ENCODE peak calls at places on chromosomes 13 and 19, in four cellular contexts. F, X, L and E are unnamed samples.
A peak's percentile ranks its signal among the peaks of the same experiment; 100 is the strongest.

GRCh38 chr19:2546128-2547032 is 70.5 kb downstream of the GADD45B start:
- DNase-seq in F (peak; percentile 78), X (peak; percentile 67), L (peak; percentile 86), E (no peak)

GRCh38 chr13:73090116-73090811 is 31.5 kb downstream of the KLF5 start:
- DNase-seq in F (peak; percentile 87), X (no peak), L (peak; percentile 83), E (peak; percentile 91)

GRCh38 chr13:72004975-72005374 is 138.0 kb upstream of the DACH1 start:
- DNase-seq in F (no peak), X (peak; percentile 8), L (no peak), E (no peak)

GRCh38 chr13:30580852-30581502 is 36.7 kb upstream of the USPL1 start:
- DNase-seq in F (no peak), X (no peak), L (peak; percentile 14), E (no peak)

GRCh38 chr19:16051254-16052025 is 24.9 kb upstream of the TPM4 start:
- DNase-seq in F (peak; percentile 50), X (no peak), L (no peak), E (no peak)

GRCh38 chr19:42529248-42529764 is 1.0 kb upstream of the CEACAM1 start:
- DNase-seq in F (peak; percentile 80), X (peak; percentile 41), L (peak; percentile 28), E (peak; percentile 19)

GRCh38 chr13:58869566-58869965 is 1238.0 kb downstream of the PCDH17 start:
- DNase-seq in F (no peak), X (no peak), L (no peak), E (no peak)

GRCh38 chr13:24032674-24033073 is 127.8 kb upstream of the SPATA13 start:
- DNase-seq in F (no peak), X (no peak), L (no peak), E (peak; percentile 34)

GRCh38 chr13:107545946-107546502 is 669.3 kb downstream of the LIG4 start:
- DNase-seq in F (no peak), X (no peak), L (no peak), E (no peak)

GRCh38 chr13:32092471-32092870 is 60.9 kb downstream of the FRY start:
- DNase-seq in F (no peak), X (no peak), L (no peak), E (no peak)

GRCh38 chr13:36395280-36395679 is 37.0 kb upstream of the CCNA1 start:
- DNase-seq in F (no peak), X (no peak), L (peak; percentile 46), E (peak; percentile 66)

GRCh38 chr13:19818223-19818842 is 35.6 kb upstream of the PSPC1 start:
- DNase-seq in F (peak; percentile 94), X (peak; percentile 36), L (peak; percentile 28), E (no peak)

GRCh38 chr19:9673912-9674668 is 810 bp downstream of the ZNF562 start:
- DNase-seq in F (no peak), X (no peak), L (peak; percentile 11), E (peak; percentile 5)

GRCh38 chr19:51600940-51601575 is 29.1 kb downstream of the SIGLEC5 start:
- DNase-seq in F (no peak), X (no peak), L (no peak), E (no peak)

GRCh38 chr19:7965259-7965841 is 21.9 kb upstream of the TIMM44 start:
- DNase-seq in F (no peak), X (no peak), L (no peak), E (no peak)

GRCh38 chr13:73665279-73665678 is 468.9 kb downstream of the KLF12 start:
- DNase-seq in F (no peak), X (no peak), L (no peak), E (no peak)

GRCh38 chr19:11887247-11887617 is 350 bp upstream of the ZNF69 start:
- DNase-seq in F (no peak), X (no peak), L (no peak), E (no peak)

GRCh38 chr19:39828015-39828633 is 5.8 kb downstream of the DYRK1B start:
- DNase-seq in F (no peak), X (no peak), L (no peak), E (no peak)

GRCh38 chr19:11361037-11361770 is 6.0 kb downstream of the PLPPR2 start:
- DNase-seq in F (peak; percentile 96), X (peak; percentile 86), L (no peak), E (no peak)

GRCh38 chr19:17103177-17103576 is 27.6 kb downstream of the MYO9B start:
- DNase-seq in F (peak; percentile 75), X (no peak), L (peak; percentile 58), E (peak; percentile 45)

GRCh38 chr19:13277104-13277809 is 127.0 kb downstream of the IER2 start:
- DNase-seq in F (peak; percentile 61), X (peak; percentile 71), L (peak; percentile 83), E (peak; percentile 74)

GRCh38 chr19:56930647-56931592 is 90.4 kb upstream of the PEG3 start:
- DNase-seq in F (no peak), X (no peak), L (no peak), E (no peak)

GRCh38 chr13:113209880-113210421 is 538 bp downstream of the CUL4A start:
- DNase-seq in F (peak; percentile 72), X (peak; percentile 47), L (peak; percentile 82), E (peak; percentile 55)

GRCh38 chr13:44013666-44014291 is 134.1 kb downstream of the LACC1 start:
- DNase-seq in F (no peak), X (no peak), L (peak; percentile 85), E (peak; percentile 77)

GRCh38 chr13:102848956-102849355 is 3.1 kb downstream of the ERCC5 start:
- DNase-seq in F (no peak), X (no peak), L (no peak), E (no peak)

DNA sequence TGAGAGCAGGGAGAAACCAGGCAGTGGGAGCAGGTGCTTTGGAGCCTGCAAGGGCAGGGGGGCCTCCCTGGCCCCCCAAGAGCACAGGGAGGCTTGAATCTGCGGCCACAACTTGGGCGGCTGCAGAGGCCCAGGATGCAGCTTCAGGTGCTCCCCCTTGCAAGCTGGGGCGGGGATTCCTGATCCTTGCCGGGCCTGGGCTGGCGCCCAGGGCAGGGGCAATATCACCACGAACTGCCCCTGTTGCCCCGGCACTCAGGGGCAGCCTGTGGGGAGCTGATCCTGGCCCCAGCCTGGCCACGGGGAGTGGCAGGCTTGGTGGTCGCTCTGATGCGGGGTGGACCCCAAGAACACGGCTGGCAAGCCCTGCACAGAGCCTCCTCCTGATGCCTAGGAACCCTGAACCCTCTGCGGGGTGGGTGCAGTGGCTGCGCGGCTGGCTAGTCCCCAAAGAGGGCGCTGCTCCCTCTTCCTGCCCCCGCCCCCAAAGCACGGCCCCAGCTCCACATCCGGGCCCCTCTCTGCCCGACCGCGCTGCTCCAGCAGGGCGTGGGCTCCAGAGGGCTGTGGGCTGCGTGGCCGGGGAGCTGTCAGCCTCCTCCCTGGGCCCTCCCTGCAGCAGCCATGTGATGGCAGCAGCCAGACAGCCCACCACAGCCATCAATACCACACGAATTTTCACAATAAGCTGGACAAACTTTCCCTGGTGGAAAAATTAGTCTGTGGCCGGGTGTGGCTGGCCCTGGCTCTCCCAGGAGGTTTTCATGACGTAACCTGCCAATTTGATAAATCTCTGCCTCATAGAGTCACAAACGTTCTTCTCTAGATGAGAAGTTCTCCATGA is 21.0 kb downstream of the TNFSF9 start:
- DNase-seq in F (peak; percentile 86), X (no peak), L (no peak), E (no peak)
- H4K91ac ChIP-seq in F (no peak overlapping the region), X (no peak overlapping the region), L (no peak overlapping the region), E (no peak overlapping the region)

GRCh38 chr13:35347679-35348205 is 128.7 kb downstream of the MAB21L1 start:
- DNase-seq in F (no peak), X (no peak), L (no peak), E (no peak)

GRCh38 chr13:35346494-35346893 is 130.0 kb downstream of the MAB21L1 start:
- DNase-seq in F (no peak), X (no peak), L (no peak), E (no peak)

GRCh38 chr13:35345992-35346391 is 130.5 kb downstream of the MAB21L1 start:
- DNase-seq in F (no peak), X (no peak), L (no peak), E (no peak)

GRCh38 chr13:35349052-35349451 is 127.4 kb downstream of the MAB21L1 start:
- DNase-seq in F (no peak), X (no peak), L (no peak), E (no peak)

DNA sequence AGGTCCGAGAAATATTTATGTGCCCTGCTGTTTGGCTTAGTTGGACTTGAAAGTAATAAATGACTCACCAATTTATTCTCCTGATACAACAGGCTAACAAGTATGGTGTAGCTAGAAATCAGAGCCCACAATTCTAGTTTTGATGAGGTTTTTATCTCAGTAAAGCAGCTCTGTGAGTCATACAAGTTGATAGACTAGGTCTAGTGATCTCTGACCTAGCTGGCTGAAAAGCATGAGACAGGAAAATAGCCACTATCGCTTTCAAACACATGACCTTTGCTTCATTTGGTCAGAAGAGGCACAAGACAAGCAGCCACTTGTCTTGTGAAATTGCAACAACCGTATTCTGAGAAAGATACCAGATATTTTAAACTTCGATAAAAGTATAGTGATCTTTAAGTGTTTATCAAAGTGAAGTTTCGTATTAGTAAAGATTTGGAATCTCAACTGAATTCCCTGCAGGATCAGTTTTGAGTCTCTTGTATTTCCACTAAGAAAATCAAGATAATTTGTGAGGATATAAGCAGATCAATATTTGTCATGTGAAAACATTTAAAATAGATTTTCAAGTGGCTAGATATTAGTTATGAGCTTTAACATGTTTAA is 126.7 kb downstream of the MAB21L1 start:
- DNase-seq in F (no peak), X (no peak), L (no peak), E (no peak)
- H3K27ac ChIP-seq in F (no peak overlapping the region), X (no peak overlapping the region), L (no peak overlapping the region), E (no peak overlapping the region)

GRCh38 chr19:43754562-43755255 is at the start of gene SMG9:
- DNase-seq in F (peak; percentile 97), X (peak; percentile 99), L (peak; percentile 98), E (peak; percentile 97)

GRCh38 chr19:43751466-43752220 is 3.1 kb downstream of the SMG9 start:
- DNase-seq in F (no peak), X (no peak), L (peak; percentile 47), E (peak; percentile 74)

GRCh38 chr19:43754312-43754561 is 525 bp downstream of the SMG9 start:
- DNase-seq in F (no peak), X (no peak), L (no peak), E (no peak)

GRCh38 chr19:43752287-43752875 is 2.4 kb downstream of the SMG9 start:
- DNase-seq in F (no peak), X (no peak), L (peak; percentile 19), E (no peak)

DNA sequence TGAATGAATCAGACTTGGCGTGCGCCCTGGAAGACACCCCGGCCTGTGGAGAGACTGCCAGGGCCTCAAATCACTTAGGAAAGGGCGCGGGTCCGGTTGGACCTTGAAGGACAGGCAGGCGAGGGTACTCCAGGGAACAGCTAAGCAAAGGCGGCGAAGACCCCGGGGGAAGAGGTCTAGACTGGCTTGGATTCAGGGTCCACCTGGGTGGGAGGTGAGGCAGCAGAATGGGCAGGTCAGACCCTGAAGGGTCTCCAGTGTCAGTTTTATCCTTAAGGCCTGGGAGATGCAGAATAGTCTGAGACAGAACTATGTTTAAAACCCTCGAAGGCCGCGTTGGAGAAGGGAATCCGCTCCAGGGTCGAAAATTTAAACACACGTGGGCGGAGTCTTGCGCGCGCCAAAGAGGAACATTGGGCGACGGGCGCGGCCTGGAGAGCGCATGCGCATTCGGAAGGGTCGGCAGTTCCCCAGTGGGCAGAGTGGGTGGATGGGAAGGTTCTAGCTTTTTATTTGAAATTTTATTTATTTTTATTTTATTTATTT is 567 bp upstream of the SMG9 start:
- DNase-seq in F (peak; percentile 57), X (peak; percentile 58), L (peak; percentile 73), E (peak; percentile 61)
- H4K91ac ChIP-seq in F (no peak overlapping the region), X (peak overlapping the region; percentile 48), L (peak overlapping the region; percentile 83), E (peak overlapping the region; percentile 86)

DNA sequence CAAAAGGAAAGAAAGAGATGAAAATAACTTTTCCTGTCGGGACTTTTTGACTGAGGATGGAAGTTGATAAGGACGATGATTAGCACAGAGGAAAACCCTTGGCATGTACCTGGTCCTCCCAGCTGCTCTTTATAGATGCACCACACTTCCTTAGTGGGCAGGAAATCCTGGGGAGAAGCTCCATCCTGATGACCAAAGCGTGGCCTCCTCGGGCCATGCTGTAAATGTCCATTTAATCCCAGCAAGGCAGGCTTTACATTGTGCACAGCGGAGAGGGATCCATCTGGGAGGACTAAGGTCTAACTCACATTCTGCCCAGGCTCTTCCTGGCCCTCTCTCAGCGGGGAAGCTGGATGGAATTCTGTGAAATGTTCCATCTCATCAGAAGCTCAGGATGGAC is 113.5 kb downstream of the COL4A2 start:
- DNase-seq in F (no peak), X (no peak), L (no peak), E (no peak)
- H3K27ac ChIP-seq in F (no peak overlapping the region), X (no peak overlapping the region), L (peak overlapping the region; percentile 88), E (peak overlapping the region; percentile 5)